ENCODE peak calls at places on chromosome 4, in four cellular contexts. G is MG63, L is cardiac muscle cell, M is prostate gland. V is an unnamed sample.

GRCh38 chr4:42906906-42907774 is 14.6 kb downstream of the GRXCR1 start:
- DNase-seq in G (peak; percentile 57), L (no peak), M (peak; percentile 37), V (no peak)

GRCh38 chr4:25057299-25057698 is 26.6 kb upstream of the LGI2 start:
- DNase-seq in G (no peak), L (no peak), M (no peak), V (no peak)

GRCh38 chr4:81577392-81577791 is 105.7 kb upstream of the RASGEF1B start:
- DNase-seq in G (no peak), L (no peak), M (no peak), V (no peak)

GRCh38 chr4:169327951-169328350 is 57.2 kb upstream of the SH3RF1 start:
- DNase-seq in G (no peak), L (no peak), M (no peak), V (no peak)

GRCh38 chr4:4914059-4914820 is 54.8 kb downstream of the MSX1 start:
- DNase-seq in G (peak; percentile 82), L (no peak), M (no peak), V (no peak)

GRCh38 chr4:44256414-44256813 is 192.2 kb downstream of the KCTD8 start:
- DNase-seq in G (no peak), L (peak; percentile 4), M (no peak), V (no peak)

GRCh38 chr4:6435010-6435409 is 37.4 kb downstream of the PPP2R2C start:
- DNase-seq in G (no peak), L (no peak), M (no peak), V (no peak)

GRCh38 chr4:82138376-82138775 is 235.4 kb downstream of the HNRNPD start:
- DNase-seq in G (no peak), L (no peak), M (no peak), V (no peak)

GRCh38 chr4:125780159-125780558 is 465.4 kb downstream of the FAT4 start:
- DNase-seq in G (no peak), L (no peak), M (no peak), V (peak; percentile 26)

GRCh38 chr4:181677203-181677602 is 566.0 kb upstream of the TENM3 start:
- DNase-seq in G (no peak), L (no peak), M (no peak), V (no peak)

GRCh38 chr4:56788081-56788480 is 33.4 kb downstream of the SPINK2 start:
- DNase-seq in G (no peak), L (no peak), M (no peak), V (no peak)

GRCh38 chr4:59094505-59094904 is 1984.3 kb upstream of the IGFBP7 start:
- DNase-seq in G (no peak), L (no peak), M (no peak), V (no peak)

GRCh38 chr4:37533286-37534033 is 152.7 kb downstream of the RELL1 start:
- DNase-seq in G (no peak), L (no peak), M (no peak), V (no peak)

GRCh38 chr4:139814285-139815015 is 148.8 kb downstream of the MGST2 start:
- DNase-seq in G (no peak), L (peak; percentile 41), M (peak; percentile 47), V (no peak)

GRCh38 chr4:71235321-71236206 is 103.3 kb upstream of the SLC4A4 start:
- DNase-seq in G (no peak), L (no peak), M (no peak), V (no peak)

GRCh38 chr4:140296871-140297570 is 76.4 kb upstream of the SCOC start:
- DNase-seq in G (no peak), L (no peak), M (no peak), V (no peak)

GRCh38 chr4:109510687-109511086 is 49.4 kb upstream of the MCUB start:
- DNase-seq in G (no peak), L (no peak), M (no peak), V (no peak)

GRCh38 chr4:109506890-109507289 is 53.2 kb upstream of the MCUB start:
- DNase-seq in G (no peak), L (no peak), M (no peak), V (no peak)

DNA sequence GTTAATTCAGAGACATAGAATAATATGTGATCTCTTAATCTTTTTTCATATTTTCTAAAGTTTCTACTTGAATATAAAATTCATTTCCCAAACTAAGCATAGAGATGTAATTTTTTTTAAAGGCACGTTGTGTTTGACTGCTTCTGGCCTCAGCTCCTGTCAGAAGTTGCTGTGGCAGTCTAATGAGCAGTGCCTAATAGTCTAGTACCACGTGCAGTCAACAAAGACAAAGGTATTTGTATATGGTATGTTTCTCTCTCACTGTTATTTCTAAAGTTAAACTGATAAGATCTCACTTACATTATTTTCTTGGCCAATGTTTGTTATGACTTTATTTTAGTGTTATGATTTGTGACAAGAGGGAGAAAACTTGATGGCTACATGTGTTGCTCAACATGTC is 48.6 kb upstream of the MCUB start:
- DNase-seq in G (no peak), L (no peak), M (no peak), V (no peak)
- H3K4me3 ChIP-seq in G (no peak overlapping the region), L (no peak overlapping the region), M (no peak overlapping the region), V (no peak overlapping the region)

GRCh38 chr4:9877123-9877522 is 95.7 kb downstream of the DRD5 start:
- DNase-seq in G (no peak), L (no peak), M (no peak), V (no peak)
- H3K4me3 ChIP-seq in G (no peak overlapping the region), L (no peak overlapping the region), M (no peak overlapping the region), V (no peak overlapping the region)

DNA sequence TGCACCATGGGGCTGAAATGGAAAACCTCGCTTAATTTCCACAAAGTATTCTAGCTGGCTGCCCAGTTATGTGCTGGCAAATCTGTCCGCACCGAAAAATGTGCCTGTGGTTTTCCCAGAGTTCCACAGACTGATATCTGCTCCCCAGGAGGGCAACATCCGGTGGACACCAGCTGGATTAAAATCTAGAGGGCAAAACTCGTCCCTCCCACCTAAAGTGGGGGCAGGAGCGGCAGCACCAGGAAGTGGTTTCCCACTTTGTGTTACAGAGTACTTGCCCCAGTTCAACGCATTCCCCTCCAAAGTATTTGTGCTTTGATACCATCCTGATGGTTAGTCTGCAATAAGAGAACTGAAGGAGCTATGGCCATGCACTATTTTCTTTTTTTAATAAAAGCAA is 187.6 kb downstream of the TSPAN5 start:
- DNase-seq in G (no peak), L (no peak), M (no peak), V (no peak)
- H3K4me3 ChIP-seq in G (no peak overlapping the region), L (no peak overlapping the region), M (no peak overlapping the region), V (no peak overlapping the region)

GRCh38 chr4:147017081-147017480 is 71.4 kb upstream of the TTC29 start:
- DNase-seq in G (no peak), L (no peak), M (no peak), V (peak; percentile 27)

GRCh38 chr4:147011386-147011785 is 65.7 kb upstream of the TTC29 start:
- DNase-seq in G (no peak), L (no peak), M (no peak), V (no peak)

GRCh38 chr4:147019061-147019460 is 73.4 kb upstream of the TTC29 start:
- DNase-seq in G (peak; percentile 20), L (peak; percentile 61), M (peak; percentile 43), V (peak; percentile 13)

GRCh38 chr4:147014946-147015345 is 69.3 kb upstream of the TTC29 start:
- DNase-seq in G (no peak), L (no peak), M (no peak), V (no peak)

GRCh38 chr4:147015531-147015930 is 69.9 kb upstream of the TTC29 start:
- DNase-seq in G (no peak), L (no peak), M (no peak), V (no peak)
- H3K4me3 ChIP-seq in G (no peak overlapping the region), L (no peak overlapping the region), M (no peak overlapping the region), V (no peak overlapping the region)

DNA sequence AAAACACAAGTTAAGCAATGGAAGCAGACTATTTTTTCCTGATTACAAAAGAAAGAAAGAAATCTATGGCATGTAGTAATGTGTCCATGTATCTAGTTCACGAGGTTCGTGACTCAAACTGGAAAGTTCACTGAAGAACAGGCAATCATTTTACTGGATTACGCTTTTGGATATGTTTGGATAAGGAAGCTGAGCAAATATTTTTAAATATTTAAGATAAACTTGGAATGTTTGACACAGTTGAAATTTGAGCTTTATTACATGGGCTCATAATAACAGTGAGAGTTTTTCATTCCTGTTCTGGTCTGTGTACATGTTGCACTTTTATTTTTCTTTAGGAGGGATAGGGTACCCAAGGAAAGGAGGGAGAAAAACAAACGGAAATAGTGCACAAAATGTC is 244.2 kb upstream of the GK2 start:
- DNase-seq in G (no peak), L (no peak), M (peak; percentile 72), V (no peak)
- H3K4me3 ChIP-seq in G (no peak overlapping the region), L (no peak overlapping the region), M (no peak overlapping the region), V (no peak overlapping the region)

DNA sequence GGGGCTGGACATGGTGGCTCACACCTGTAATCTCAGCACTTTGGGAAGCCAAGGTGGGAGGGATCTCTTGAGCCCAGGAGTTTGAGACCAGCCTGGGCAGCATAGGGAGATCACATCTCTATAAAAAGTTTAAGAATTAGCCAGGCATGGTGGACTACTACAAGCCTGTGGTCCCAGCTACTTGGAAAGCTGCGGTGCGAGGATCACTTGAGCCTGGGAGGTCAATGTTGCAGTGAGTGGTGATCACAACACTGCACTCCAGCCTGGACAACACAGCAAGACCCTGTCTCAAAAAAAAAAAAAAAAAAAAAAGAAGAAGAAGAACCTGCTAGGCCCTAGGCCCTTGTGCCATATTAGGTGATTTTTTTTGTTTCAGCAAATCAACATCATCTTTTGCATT is 12.2 kb downstream of the SRD5A3 start:
- DNase-seq in G (no peak), L (no peak), M (no peak), V (no peak)
- H3K4me3 ChIP-seq in G (no peak overlapping the region), L (no peak overlapping the region), M (no peak overlapping the region), V (no peak overlapping the region)

V was measured in skeletal muscle cell.